ENCODE peak calls at places on chromosome 13, in nine cellular contexts. Y, F, I, L, D, H, O, A and W are unnamed samples.

GRCh38 chr13:31968473-31968872 is 63.1 kb upstream of the FRY start:
- DNase-seq in Y (no peak), F (no peak), I (no peak), L (peak), D (no peak), H (no peak), O (no peak), A (no peak), W (no peak)

GRCh38 chr13:111251646-111252448 is 68.6 kb upstream of the TEX29 start:
- DNase-seq in Y (no peak), F (no peak), I (peak), L (peak), D (no peak), H (no peak), O (no peak), A (peak), W (no peak)

GRCh38 chr13:113997845-113998751 is 24.2 kb upstream of the C13orf46 start:
- DNase-seq in Y (peak), F (no peak), I (peak), L (peak), D (no peak), H (peak), O (no peak), A (no peak), W (no peak)

GRCh38 chr13:113157206-113157928 is 1.1 kb upstream of the PROZ start:
- DNase-seq in Y (peak), F (no peak), I (no peak), L (no peak), D (no peak), H (no peak), O (no peak), A (no peak), W (no peak)

GRCh38 chr13:113762538-113762937 is 3.5 kb downstream of the TMEM255B start:
- DNase-seq in Y (no peak), F (no peak), I (no peak), L (no peak), D (no peak), H (no peak), O (no peak), A (no peak), W (no peak)

GRCh38 chr13:113559061-113559460 is 25.5 kb upstream of the TFDP1 start:
- DNase-seq in Y (no peak), F (no peak), I (no peak), L (no peak), D (no peak), H (no peak), O (no peak), A (no peak), W (no peak)

GRCh38 chr13:91313103-91313502 is 34.4 kb upstream of the MIR17HG start:
- DNase-seq in Y (peak), F (no peak), I (peak), L (peak), D (no peak), H (no peak), O (peak), A (no peak), W (no peak)

GRCh38 chr13:101049166-101049850 is 367.0 kb downstream of the NALCN start:
- DNase-seq in Y (peak), F (no peak), I (peak), L (no peak), D (no peak), H (no peak), O (no peak), A (peak), W (no peak)

GRCh38 chr13:99605417-99606321 is 104.4 kb downstream of the TM9SF2 start:
- DNase-seq in Y (no peak), F (no peak), I (peak), L (no peak), D (no peak), H (peak), O (no peak), A (no peak), W (no peak)

GRCh38 chr13:55160911-55161310 is 1979.8 kb upstream of the PRR20A start:
- DNase-seq in Y (no peak), F (no peak), I (no peak), L (no peak), D (no peak), H (no peak), O (no peak), A (no peak), W (no peak)

GRCh38 chr13:31209172-31209818 is 9.5 kb downstream of the B3GLCT start:
- DNase-seq in Y (peak), F (no peak), I (peak), L (peak), D (peak), H (peak), O (no peak), A (no peak), W (peak)

GRCh38 chr13:73656863-73657262 is 477.3 kb downstream of the KLF12 start:
- DNase-seq in Y (no peak), F (no peak), I (peak), L (no peak), D (no peak), H (no peak), O (no peak), A (no peak), W (no peak)

GRCh38 chr13:77563110-77563509 is 27.6 kb downstream of the SCEL start:
- DNase-seq in Y (peak), F (no peak), I (peak), L (peak), D (peak), H (no peak), O (no peak), A (no peak), W (no peak)

GRCh38 chr13:28467034-28467433 is 27.9 kb downstream of the FLT1 start:
- DNase-seq in Y (no peak), F (no peak), I (no peak), L (no peak), D (no peak), H (no peak), O (no peak), A (no peak), W (no peak)

GRCh38 chr13:30711375-30711774 is 24.0 kb upstream of the ALOX5AP start:
- DNase-seq in Y (peak), F (no peak), I (peak), L (peak), D (no peak), H (no peak), O (no peak), A (no peak), W (no peak)

GRCh38 chr13:103236213-103236612 is 170.0 kb upstream of the SLC10A2 start:
- DNase-seq in Y (peak), F (no peak), I (peak), L (peak), D (peak), H (no peak), O (no peak), A (no peak), W (no peak)

GRCh38 chr13:79237981-79238380 is 168.1 kb downstream of the RBM26 start:
- DNase-seq in Y (peak), F (no peak), I (peak), L (no peak), D (no peak), H (no peak), O (no peak), A (no peak), W (no peak)

GRCh38 chr13:33787051-33787591 is 30.8 kb upstream of the RFC3 start:
- DNase-seq in Y (no peak), F (peak), I (peak), L (peak), D (no peak), H (no peak), O (peak), A (no peak), W (no peak)

GRCh38 chr13:94712812-94713555 is 639 bp upstream of the SOX21 start:
- DNase-seq in Y (peak), F (no peak), I (peak), L (peak), D (peak), H (no peak), O (no peak), A (peak), W (no peak)

DNA sequence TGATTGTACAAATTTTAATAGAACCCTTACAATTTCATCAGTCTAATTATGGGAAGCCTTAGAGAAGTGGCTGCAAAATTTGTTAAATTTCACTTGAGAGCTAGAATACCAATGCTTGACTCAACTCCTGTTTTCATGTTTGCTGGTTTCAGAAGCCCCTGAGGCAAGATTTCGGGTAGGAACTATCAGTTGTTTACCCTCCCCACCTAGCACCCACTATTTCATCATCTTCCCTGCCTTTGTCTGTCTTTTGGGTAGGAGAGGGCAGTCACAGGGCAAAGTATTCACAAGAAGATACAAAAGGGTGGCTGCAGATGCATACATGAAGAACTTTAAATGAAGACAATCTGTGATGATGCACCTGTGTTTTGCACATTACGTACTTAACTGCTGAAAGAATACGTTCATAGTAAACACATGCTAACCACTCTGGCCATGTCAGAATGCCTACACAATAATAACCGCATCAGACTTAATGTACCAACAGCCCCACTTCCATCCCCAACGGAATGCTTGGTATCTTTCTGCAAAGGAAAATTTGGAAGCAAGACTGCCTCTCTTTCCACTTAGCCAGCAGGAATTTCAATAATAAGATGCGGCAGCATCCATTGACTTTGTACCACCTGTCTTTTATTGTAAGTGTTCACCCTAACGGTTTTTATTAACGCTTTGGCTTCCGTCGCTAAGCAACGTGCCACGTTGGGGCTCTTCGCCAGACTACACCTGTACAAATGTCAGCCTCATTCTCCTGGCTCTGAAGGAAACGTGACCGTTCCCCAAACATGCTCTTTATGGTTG is 30.4 kb downstream of the TPT1 start:
- DNase-seq in Y (no peak), F (no peak), I (no peak), L (no peak), D (no peak), H (no peak), O (no peak), A (no peak), W (no peak)
- H3K4me3 ChIP-seq in Y (no peak), F (peak), I (no peak), L (no peak), D (peak), H (peak), O (peak), A (peak), W (peak)

GRCh38 chr13:107421951-107422350 is 793.4 kb downstream of the LIG4 start:
- DNase-seq in Y (peak), F (no peak), I (peak), L (peak), D (no peak), H (no peak), O (no peak), A (no peak), W (no peak)
- H3K4me3 ChIP-seq in Y (no peak), F (no peak), I (no peak), L (no peak), D (no peak), H (no peak), O (no peak), A (no peak), W (no peak)

DNA sequence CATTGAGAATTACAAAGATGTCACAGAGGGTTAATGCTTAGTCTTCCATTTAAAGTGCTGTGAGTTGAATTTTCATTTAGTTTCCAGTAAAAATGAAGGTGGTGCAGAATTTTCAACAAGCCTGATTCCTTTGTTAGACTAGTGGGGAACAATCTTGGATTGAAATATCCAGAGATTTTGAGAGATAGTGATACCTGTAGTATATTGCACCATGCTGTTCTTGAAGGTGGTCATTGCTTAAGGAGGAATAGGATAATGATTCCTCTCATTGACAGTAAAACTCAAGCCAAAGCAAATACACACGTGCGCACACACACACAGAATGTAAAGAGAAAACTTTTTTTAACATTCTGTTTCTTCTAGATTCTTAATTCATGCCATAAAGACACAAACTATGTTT is 5.3 kb downstream of the PCDH17 start:
- DNase-seq in Y (no peak), F (no peak), I (no peak), L (no peak), D (no peak), H (no peak), O (no peak), A (no peak), W (no peak)
- H3K4me3 ChIP-seq in Y (no peak), F (no peak), I (no peak), L (no peak), D (no peak), H (peak), O (no peak), A (no peak), W (no peak)

DNA sequence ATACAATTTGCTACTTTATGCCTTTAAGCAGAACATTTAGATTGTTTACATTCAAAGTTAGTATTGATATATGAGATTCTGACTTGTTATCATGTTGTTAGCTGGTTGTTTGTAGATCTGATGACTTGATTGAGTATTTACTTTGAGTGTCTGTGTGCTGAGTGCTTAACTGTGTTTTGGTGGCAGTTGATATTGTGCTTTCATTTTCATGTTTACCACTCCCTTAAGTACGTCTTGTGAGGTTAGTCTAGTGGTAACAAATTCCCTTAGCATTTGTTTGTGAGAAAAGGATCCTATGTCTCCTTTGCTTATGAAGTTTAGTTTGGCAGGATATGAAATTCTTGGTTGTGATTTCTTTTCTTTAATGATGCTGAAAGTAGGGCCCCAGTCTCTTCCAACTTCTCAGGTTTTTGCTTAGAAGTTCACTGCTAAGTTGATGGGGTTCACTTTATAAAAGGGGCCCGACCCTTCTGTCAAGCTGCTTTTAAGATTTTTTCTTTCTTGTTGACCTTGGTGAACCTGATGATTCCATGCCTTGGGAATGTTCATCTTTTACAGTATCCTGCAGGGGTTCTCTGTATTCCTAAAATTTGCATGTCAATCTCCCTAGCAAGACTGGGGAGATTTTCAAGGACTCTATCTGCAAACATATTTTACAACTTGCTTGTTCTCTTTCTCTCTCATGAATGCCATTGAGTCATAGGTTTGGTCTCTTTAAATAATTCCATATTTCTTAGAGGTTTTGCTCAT is 1095.4 kb upstream of the PCDH20 start:
- DNase-seq in Y (no peak), F (no peak), I (no peak), L (no peak), D (no peak), H (no peak), O (no peak), A (no peak), W (no peak)
- H3K4me3 ChIP-seq in Y (no peak), F (no peak), I (no peak), L (no peak), D (no peak), H (no peak), O (no peak), A (no peak), W (no peak)

DNA sequence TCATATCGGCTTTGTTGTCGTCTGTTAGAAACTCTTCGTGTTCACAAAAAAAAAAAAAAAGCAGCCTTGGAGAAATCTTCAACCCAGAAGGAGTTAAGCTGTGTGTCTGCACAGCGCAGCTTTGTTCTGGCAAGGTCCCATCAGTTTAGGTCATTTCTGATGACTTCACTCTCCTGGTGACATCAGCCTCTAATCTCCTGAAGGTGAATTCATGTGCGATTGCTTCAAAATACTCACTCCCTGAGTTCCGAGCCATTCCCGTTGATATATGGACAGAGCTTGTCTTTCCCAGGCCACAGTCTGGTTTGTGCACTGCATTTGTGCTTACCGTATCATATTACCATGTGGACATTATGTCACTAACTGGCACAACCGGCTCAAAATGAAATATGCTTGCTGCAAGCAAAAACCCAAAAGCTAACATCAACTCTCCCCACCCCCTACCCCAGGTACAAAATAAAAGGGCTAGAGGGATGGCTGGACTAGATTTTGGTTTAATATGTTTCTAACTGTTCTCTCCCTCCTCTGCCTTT is 342.4 kb downstream of the KCNRG start:
- DNase-seq in Y (peak), F (no peak), I (peak), L (peak), D (peak), H (no peak), O (no peak), A (peak), W (peak)
- H3K4me3 ChIP-seq in Y (no peak), F (no peak), I (no peak), L (no peak), D (no peak), H (no peak), O (no peak), A (no peak), W (no peak)

DNA sequence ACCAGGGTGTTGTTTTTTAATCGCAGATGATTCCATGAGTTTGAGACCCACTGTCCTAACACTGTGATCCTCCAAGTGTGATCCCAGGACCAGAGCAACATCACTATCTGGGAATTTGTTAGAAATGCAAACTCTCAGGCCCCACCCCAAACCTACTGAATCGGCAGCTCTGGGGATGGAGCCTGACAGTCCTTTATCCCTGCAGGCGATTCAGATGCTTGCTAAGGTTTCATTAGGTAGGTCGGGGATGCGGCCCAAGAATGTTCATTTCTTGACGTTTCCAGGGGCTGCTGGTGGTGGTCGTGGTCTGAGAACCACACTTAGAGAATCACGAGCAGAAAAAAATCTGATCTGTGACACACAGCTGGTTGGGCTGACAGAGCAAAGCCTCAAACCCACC is 1.4 kb upstream of the FARP1 start:
- DNase-seq in Y (no peak), F (no peak), I (no peak), L (no peak), D (no peak), H (no peak), O (no peak), A (no peak), W (no peak)
- H3K4me3 ChIP-seq in Y (no peak), F (no peak), I (no peak), L (no peak), D (no peak), H (no peak), O (no peak), A (no peak), W (no peak)

GRCh38 chr13:23672616-23673015 is 102.4 kb downstream of the TNFRSF19 start:
- DNase-seq in Y (no peak), F (no peak), I (no peak), L (no peak), D (no peak), H (no peak), O (no peak), A (no peak), W (no peak)

GRCh38 chr13:23673354-23673753 is 103.1 kb downstream of the TNFRSF19 start:
- DNase-seq in Y (peak), F (no peak), I (peak), L (peak), D (peak), H (no peak), O (no peak), A (peak), W (no peak)

GRCh38 chr13:23671902-23672301 is 101.7 kb downstream of the TNFRSF19 start:
- DNase-seq in Y (no peak), F (no peak), I (peak), L (peak), D (no peak), H (no peak), O (no peak), A (no peak), W (no peak)

GRCh38 chr13:23673867-23674605 is 103.8 kb downstream of the TNFRSF19 start:
- DNase-seq in Y (no peak), F (no peak), I (no peak), L (no peak), D (no peak), H (no peak), O (no peak), A (no peak), W (no peak)

GRCh38 chr13:23674795-23675640 is 104.8 kb downstream of the TNFRSF19 start:
- DNase-seq in Y (peak), F (no peak), I (peak), L (peak), D (peak), H (no peak), O (no peak), A (no peak), W (no peak)
- H3K4me3 ChIP-seq in Y (no peak), F (no peak), I (no peak), L (no peak), D (no peak), H (no peak), O (no peak), A (no peak), W (no peak)